ENCODE peak calls at places on chromosomes 7 and 10, in four cellular contexts. F, H, A and W are unnamed samples.

GRCh38 chr10:68272833-68273232 is 40.9 kb upstream of the ATOH7 start:
- DNase-seq in F (no peak), H (no peak), A (no peak), W (no peak)

GRCh38 chr10:49382226-49382625 is 13.7 kb downstream of the DRGX start:
- DNase-seq in F (no peak), H (no peak), A (no peak), W (no peak)

GRCh38 chr7:17638727-17639126 is 301.6 kb downstream of the SNX13 start:
- DNase-seq in F (no peak), H (no peak), A (no peak), W (no peak)

GRCh38 chr7:120405652-120406051 is 132.7 kb downstream of the KCND2 start:
- DNase-seq in F (no peak), H (no peak), A (no peak), W (no peak)

GRCh38 chr7:90720970-90721768 is 125.0 kb downstream of the CDK14 start:
- DNase-seq in F (peak; percentile 32), H (no peak), A (no peak), W (peak; percentile 25)

GRCh38 chr7:133513608-133514007 is 260.7 kb downstream of the EXOC4 start:
- DNase-seq in F (no peak), H (no peak), A (no peak), W (no peak)

GRCh38 chr10:100828744-100829102 is 83.3 kb downstream of the PAX2 start:
- DNase-seq in F (no peak), H (peak; percentile 52), A (no peak), W (no peak)

GRCh38 chr10:123287594-123288247 is 133.5 kb downstream of the BUB3 start:
- DNase-seq in F (no peak), H (no peak), A (no peak), W (no peak)

GRCh38 chr7:70640266-70640833 is 491.6 kb upstream of the GALNT17 start:
- DNase-seq in F (no peak), H (no peak), A (no peak), W (no peak)

GRCh38 chr7:5421626-5422323 is 1.9 kb downstream of the TNRC18 start:
- DNase-seq in F (peak; percentile 74), H (peak; percentile 33), A (no peak), W (peak; percentile 65)

GRCh38 chr7:106824458-106824857 is 40.6 kb upstream of the PIK3CG start:
- DNase-seq in F (no peak), H (no peak), A (no peak), W (no peak)

GRCh38 chr7:17939111-17939669 is 1.1 kb downstream of the SNX13 start:
- DNase-seq in F (no peak), H (no peak), A (no peak), W (no peak)

GRCh38 chr10:108598320-108598695 is 1325.0 kb downstream of the XPNPEP1 start:
- DNase-seq in F (no peak), H (no peak), A (no peak), W (no peak)

GRCh38 chr7:33287738-33288137 is 158.4 kb downstream of the BBS9 start:
- DNase-seq in F (no peak), H (no peak), A (no peak), W (no peak)

GRCh38 chr7:148114807-148115206 is 475.8 kb upstream of the C7orf33 start:
- DNase-seq in F (no peak), H (no peak), A (no peak), W (no peak)

GRCh38 chr7:19317461-19317860 is 172.2 kb upstream of the FERD3L start:
- DNase-seq in F (no peak), H (no peak), A (no peak), W (no peak)

GRCh38 chr7:92133737-92134270 is 473 bp downstream of the CYP51A1 start:
- DNase-seq in F (peak; percentile 83), H (peak; percentile 92), A (peak; percentile 29), W (peak; percentile 78)

GRCh38 chr10:61588770-61589211 is 73.9 kb upstream of the CABCOCO1 start:
- DNase-seq in F (no peak), H (peak; percentile 9), A (no peak), W (peak; percentile 33)

GRCh38 chr10:75350791-75351190 is 50.8 kb downstream of the ZNF503 start:
- DNase-seq in F (no peak), H (no peak), A (no peak), W (no peak)